ENCODE peak calls at places on chromosomes 2 and 18, in six cellular contexts. One of them, this sample, is unnamed.

GRCh38 chr2:164661349-164661748 is 40.1 kb upstream of the GRB14 start:
- DNase-seq in IMR-90: peak
- DNase-seq in effector memory CD4-positive, alpha-beta T cell: no peak
- DNase-seq in heart right ventricle: no peak
- DNase-seq in mammary epithelial cell: peak
- DNase-seq in neuronal stem cell: no peak
- DNase-seq in this sample: no peak

GRCh38 chr2:71631411-71631931 is 178.1 kb downstream of the DYSF start:
- DNase-seq in IMR-90: no peak
- DNase-seq in effector memory CD4-positive, alpha-beta T cell: no peak
- DNase-seq in heart right ventricle: no peak
- DNase-seq in mammary epithelial cell: no peak
- DNase-seq in neuronal stem cell: no peak
- DNase-seq in this sample: no peak

GRCh38 chr2:124088621-124089020 is 63.5 kb downstream of the CNTNAP5 start:
- DNase-seq in IMR-90: no peak
- DNase-seq in effector memory CD4-positive, alpha-beta T cell: no peak
- DNase-seq in heart right ventricle: no peak
- DNase-seq in mammary epithelial cell: no peak
- DNase-seq in neuronal stem cell: no peak
- DNase-seq in this sample: no peak

GRCh38 chr2:236095502-236095901 is 72.7 kb downstream of the GBX2 start:
- DNase-seq in IMR-90: no peak
- DNase-seq in effector memory CD4-positive, alpha-beta T cell: no peak
- DNase-seq in heart right ventricle: no peak
- DNase-seq in mammary epithelial cell: no peak
- DNase-seq in neuronal stem cell: no peak
- DNase-seq in this sample: no peak

GRCh38 chr18:50151876-50152275 is 43.1 kb downstream of the MYO5B start:
- DNase-seq in IMR-90: peak
- DNase-seq in effector memory CD4-positive, alpha-beta T cell: no peak
- DNase-seq in heart right ventricle: no peak
- DNase-seq in mammary epithelial cell: peak
- DNase-seq in neuronal stem cell: no peak
- DNase-seq in this sample: peak

GRCh38 chr18:78971511-78972245 is 7.9 kb upstream of the SALL3 start:
- DNase-seq in IMR-90: no peak
- DNase-seq in effector memory CD4-positive, alpha-beta T cell: no peak
- DNase-seq in heart right ventricle: no peak
- DNase-seq in mammary epithelial cell: no peak
- DNase-seq in neuronal stem cell: no peak
- DNase-seq in this sample: no peak

GRCh38 chr2:62293490-62294212 is 97.7 kb downstream of the B3GNT2 start:
- DNase-seq in IMR-90: no peak
- DNase-seq in effector memory CD4-positive, alpha-beta T cell: no peak
- DNase-seq in heart right ventricle: peak
- DNase-seq in mammary epithelial cell: peak
- DNase-seq in neuronal stem cell: peak
- DNase-seq in this sample: no peak

GRCh38 chr2:19677825-19678518 is 223.8 kb downstream of the TTC32 start:
- DNase-seq in IMR-90: no peak
- DNase-seq in effector memory CD4-positive, alpha-beta T cell: no peak
- DNase-seq in heart right ventricle: peak
- DNase-seq in mammary epithelial cell: no peak
- DNase-seq in neuronal stem cell: no peak
- DNase-seq in this sample: no peak

GRCh38 chr18:59357928-59358327 is 1.1 kb downstream of the LMAN1 start:
- DNase-seq in IMR-90: peak
- DNase-seq in effector memory CD4-positive, alpha-beta T cell: no peak
- DNase-seq in heart right ventricle: no peak
- DNase-seq in mammary epithelial cell: peak
- DNase-seq in neuronal stem cell: no peak
- DNase-seq in this sample: peak

GRCh38 chr2:188619146-188619545 is 327.5 kb downstream of the GULP1 start:
- DNase-seq in IMR-90: no peak
- DNase-seq in effector memory CD4-positive, alpha-beta T cell: no peak
- DNase-seq in heart right ventricle: no peak
- DNase-seq in mammary epithelial cell: no peak
- DNase-seq in neuronal stem cell: no peak
- DNase-seq in this sample: no peak

GRCh38 chr18:37762076-37762475 is 196.5 kb upstream of the CELF4 start:
- DNase-seq in IMR-90: no peak
- DNase-seq in effector memory CD4-positive, alpha-beta T cell: no peak
- DNase-seq in heart right ventricle: no peak
- DNase-seq in mammary epithelial cell: no peak
- DNase-seq in neuronal stem cell: no peak
- DNase-seq in this sample: no peak

GRCh38 chr18:67553471-67553870 is 37.0 kb upstream of the DSEL start:
- DNase-seq in IMR-90: peak
- DNase-seq in effector memory CD4-positive, alpha-beta T cell: no peak
- DNase-seq in heart right ventricle: no peak
- DNase-seq in mammary epithelial cell: no peak
- DNase-seq in neuronal stem cell: no peak
- DNase-seq in this sample: no peak

GRCh38 chr2:3466482-3466863 is 52.9 kb downstream of the ADI1 start:
- DNase-seq in IMR-90: no peak
- DNase-seq in effector memory CD4-positive, alpha-beta T cell: no peak
- DNase-seq in heart right ventricle: no peak
- DNase-seq in mammary epithelial cell: no peak
- DNase-seq in neuronal stem cell: no peak
- DNase-seq in this sample: no peak

GRCh38 chr2:189639003-189639609 is 22.2 kb upstream of the ASNSD1 start:
- DNase-seq in IMR-90: no peak
- DNase-seq in effector memory CD4-positive, alpha-beta T cell: no peak
- DNase-seq in heart right ventricle: no peak
- DNase-seq in mammary epithelial cell: no peak
- DNase-seq in neuronal stem cell: no peak
- DNase-seq in this sample: no peak

GRCh38 chr2:142748559-142749099 is 128.8 kb upstream of the KYNU start:
- DNase-seq in IMR-90: no peak
- DNase-seq in effector memory CD4-positive, alpha-beta T cell: no peak
- DNase-seq in heart right ventricle: no peak
- DNase-seq in mammary epithelial cell: no peak
- DNase-seq in neuronal stem cell: no peak
- DNase-seq in this sample: no peak

GRCh38 chr2:203802277-203803045 is 65.1 kb upstream of the CTLA4 start:
- DNase-seq in IMR-90: peak
- DNase-seq in effector memory CD4-positive, alpha-beta T cell: no peak
- DNase-seq in heart right ventricle: no peak
- DNase-seq in mammary epithelial cell: peak
- DNase-seq in neuronal stem cell: no peak
- DNase-seq in this sample: peak

GRCh38 chr18:79918089-79919011 is 33.1 kb downstream of the SLC66A2 start:
- DNase-seq in IMR-90: no peak
- DNase-seq in effector memory CD4-positive, alpha-beta T cell: no peak
- DNase-seq in heart right ventricle: no peak
- DNase-seq in mammary epithelial cell: no peak
- DNase-seq in neuronal stem cell: no peak
- DNase-seq in this sample: no peak

GRCh38 chr2:178478102-178478441 is 328 bp downstream of the FKBP7 start:
- DNase-seq in IMR-90: peak
- DNase-seq in effector memory CD4-positive, alpha-beta T cell: no peak
- DNase-seq in heart right ventricle: no peak
- DNase-seq in mammary epithelial cell: peak
- DNase-seq in neuronal stem cell: no peak
- DNase-seq in this sample: no peak

GRCh38 chr2:55771612-55772011 is 78.0 kb upstream of the PNPT1 start:
- DNase-seq in IMR-90: peak
- DNase-seq in effector memory CD4-positive, alpha-beta T cell: no peak
- DNase-seq in heart right ventricle: no peak
- DNase-seq in mammary epithelial cell: peak
- DNase-seq in neuronal stem cell: no peak
- DNase-seq in this sample: no peak

GRCh38 chr2:135189148-135189547 is 137.1 kb downstream of the RAB3GAP1 start:
- DNase-seq in IMR-90: no peak
- DNase-seq in effector memory CD4-positive, alpha-beta T cell: no peak
- DNase-seq in heart right ventricle: no peak
- DNase-seq in mammary epithelial cell: no peak
- DNase-seq in neuronal stem cell: no peak
- DNase-seq in this sample: no peak

GRCh38 chr2:218301176-218301819 is 9.0 kb upstream of the TMBIM1 start:
- DNase-seq in IMR-90: peak
- DNase-seq in effector memory CD4-positive, alpha-beta T cell: peak
- DNase-seq in heart right ventricle: peak
- DNase-seq in mammary epithelial cell: peak
- DNase-seq in neuronal stem cell: peak
- DNase-seq in this sample: peak

GRCh38 chr18:6294119-6294784 is 120.5 kb downstream of the L3MBTL4 start:
- DNase-seq in IMR-90: no peak
- DNase-seq in effector memory CD4-positive, alpha-beta T cell: no peak
- DNase-seq in heart right ventricle: no peak
- DNase-seq in mammary epithelial cell: no peak
- DNase-seq in neuronal stem cell: no peak
- DNase-seq in this sample: peak
- H3K27ac ChIP-seq in IMR-90: no peak
- H3K27ac ChIP-seq in effector memory CD4-positive, alpha-beta T cell: no peak
- H3K27ac ChIP-seq in heart right ventricle: no peak
- H3K27ac ChIP-seq in mammary epithelial cell: no peak
- H3K27ac ChIP-seq in neuronal stem cell: no peak
- H3K27ac ChIP-seq in this sample: no peak

GRCh38 chr2:128311755-128312341 is 6.8 kb downstream of the HS6ST1 start:
- DNase-seq in IMR-90: no peak
- DNase-seq in effector memory CD4-positive, alpha-beta T cell: no peak
- DNase-seq in heart right ventricle: no peak
- DNase-seq in mammary epithelial cell: no peak
- DNase-seq in neuronal stem cell: no peak
- DNase-seq in this sample: no peak

GRCh38 chr2:128314348-128315121 is 4.1 kb downstream of the HS6ST1 start:
- DNase-seq in IMR-90: no peak
- DNase-seq in effector memory CD4-positive, alpha-beta T cell: no peak
- DNase-seq in heart right ventricle: peak
- DNase-seq in mammary epithelial cell: no peak
- DNase-seq in neuronal stem cell: no peak
- DNase-seq in this sample: no peak

GRCh38 chr2:128314026-128314347 is 4.7 kb downstream of the HS6ST1 start:
- DNase-seq in IMR-90: no peak
- DNase-seq in effector memory CD4-positive, alpha-beta T cell: no peak
- DNase-seq in heart right ventricle: no peak
- DNase-seq in mammary epithelial cell: no peak
- DNase-seq in neuronal stem cell: no peak
- DNase-seq in this sample: no peak

GRCh38 chr2:128312411-128312810 is 6.3 kb downstream of the HS6ST1 start:
- DNase-seq in IMR-90: no peak
- DNase-seq in effector memory CD4-positive, alpha-beta T cell: no peak
- DNase-seq in heart right ventricle: no peak
- DNase-seq in mammary epithelial cell: no peak
- DNase-seq in neuronal stem cell: no peak
- DNase-seq in this sample: no peak

DNA sequence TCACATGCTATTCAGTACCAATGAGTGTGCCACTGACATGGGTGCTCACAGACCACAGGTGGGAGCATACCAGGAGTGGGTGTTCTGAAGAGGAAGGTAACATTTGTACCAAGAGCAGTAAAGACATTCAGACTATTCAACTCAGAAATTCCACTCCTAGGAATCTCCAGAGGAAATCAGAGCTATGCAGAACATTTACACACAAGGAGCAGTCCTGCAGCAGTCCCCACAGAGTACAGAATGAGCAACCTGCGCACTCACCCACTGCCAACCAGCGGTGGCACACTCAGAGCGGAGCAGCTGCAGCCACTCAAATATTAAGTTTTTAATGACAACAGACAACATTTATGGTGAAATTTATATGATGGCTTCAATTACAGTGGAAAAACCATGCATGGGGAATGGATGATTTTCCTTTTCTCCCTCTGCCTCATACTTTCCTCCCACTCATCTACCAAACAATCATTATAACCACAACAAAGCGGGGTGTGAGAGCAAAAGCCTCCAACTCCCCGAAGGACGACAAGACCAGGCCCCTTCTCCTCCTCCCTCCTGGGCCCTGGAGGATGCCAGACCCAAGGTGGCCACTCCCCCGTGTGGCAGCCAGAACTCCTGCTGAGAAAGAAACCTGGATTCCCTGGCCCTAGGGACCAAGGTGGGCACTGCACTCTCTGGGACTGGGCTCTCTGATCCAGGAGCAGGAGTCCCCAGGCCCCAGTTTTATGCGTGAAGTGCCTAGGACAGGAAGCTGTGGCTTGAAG is 5.4 kb downstream of the HS6ST1 start:
- DNase-seq in IMR-90: peak
- DNase-seq in effector memory CD4-positive, alpha-beta T cell: no peak
- DNase-seq in heart right ventricle: peak
- DNase-seq in mammary epithelial cell: peak
- DNase-seq in neuronal stem cell: no peak
- DNase-seq in this sample: no peak
- H3K4me3 ChIP-seq in IMR-90: no peak
- H3K4me3 ChIP-seq in effector memory CD4-positive, alpha-beta T cell: no peak
- H3K4me3 ChIP-seq in heart right ventricle: no peak
- H3K4me3 ChIP-seq in mammary epithelial cell: no peak
- H3K4me3 ChIP-seq in neuronal stem cell: peak
- H3K4me3 ChIP-seq in this sample: no peak

DNA sequence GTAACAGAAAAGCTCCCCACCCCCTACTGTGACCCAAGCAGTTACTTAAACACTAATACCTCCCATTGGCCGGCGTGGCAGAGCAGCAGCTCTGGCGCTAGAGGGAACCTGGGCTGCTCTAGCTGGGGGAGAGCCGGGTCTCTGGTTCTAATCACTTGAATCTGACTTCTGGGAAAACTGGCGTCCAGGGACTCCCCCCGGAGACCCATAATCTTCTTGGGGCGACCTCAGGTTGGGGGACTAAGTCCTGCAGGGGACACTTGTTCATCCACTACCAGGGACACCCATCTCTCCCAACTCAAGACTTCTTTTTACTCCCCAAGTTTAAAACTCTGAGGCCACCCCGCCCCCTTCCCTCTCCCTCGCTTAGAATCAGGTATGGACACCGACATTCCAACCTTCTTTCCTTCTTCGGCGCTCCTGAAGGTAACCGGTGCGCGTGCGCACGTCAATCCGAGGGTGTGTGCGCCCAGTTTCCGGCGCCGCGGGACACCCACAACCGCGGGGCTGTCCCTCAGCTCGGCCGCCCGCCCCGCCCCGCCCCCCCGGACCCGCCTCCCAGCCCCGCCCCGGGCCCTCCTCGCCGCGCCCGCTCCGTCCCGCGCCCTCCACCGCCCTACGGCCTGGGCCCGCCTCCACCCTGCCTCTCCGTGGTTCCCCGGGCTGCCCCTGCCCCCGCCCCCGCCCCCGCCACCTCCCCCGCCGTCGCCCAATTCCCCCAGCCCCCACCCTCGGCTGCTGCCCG is at the start of gene ERICH2:
- DNase-seq in IMR-90: peak
- DNase-seq in effector memory CD4-positive, alpha-beta T cell: peak
- DNase-seq in heart right ventricle: peak
- DNase-seq in mammary epithelial cell: peak
- DNase-seq in neuronal stem cell: peak
- DNase-seq in this sample: peak
- H3K27ac ChIP-seq in IMR-90: no peak
- H3K27ac ChIP-seq in effector memory CD4-positive, alpha-beta T cell: no peak
- H3K27ac ChIP-seq in heart right ventricle: peak
- H3K27ac ChIP-seq in mammary epithelial cell: peak
- H3K27ac ChIP-seq in neuronal stem cell: peak
- H3K27ac ChIP-seq in this sample: no peak

DNA sequence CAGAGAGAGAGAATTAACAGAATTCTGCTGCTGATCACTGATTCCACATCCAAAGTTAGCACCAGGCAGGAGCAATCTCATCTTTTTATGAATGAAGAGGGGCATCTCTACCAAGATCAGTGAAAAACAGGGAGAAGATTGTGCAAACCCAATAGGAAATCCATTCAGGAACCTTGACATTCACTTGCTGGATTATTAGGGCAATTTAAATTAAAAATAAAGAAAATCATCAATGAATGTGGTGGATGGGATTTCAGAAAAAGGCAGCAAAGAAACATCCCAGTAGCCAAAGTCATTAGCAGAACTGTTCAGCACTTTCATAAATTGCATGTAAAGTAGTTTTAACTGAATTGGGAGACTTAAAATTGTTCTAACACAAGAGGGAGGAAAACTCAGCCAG is 423.2 kb downstream of the TGIF1 start:
- DNase-seq in IMR-90: no peak
- DNase-seq in effector memory CD4-positive, alpha-beta T cell: no peak
- DNase-seq in heart right ventricle: no peak
- DNase-seq in mammary epithelial cell: no peak
- DNase-seq in neuronal stem cell: no peak
- DNase-seq in this sample: no peak
- H3K4me3 ChIP-seq in IMR-90: no peak
- H3K4me3 ChIP-seq in effector memory CD4-positive, alpha-beta T cell: no peak
- H3K4me3 ChIP-seq in heart right ventricle: no peak
- H3K4me3 ChIP-seq in mammary epithelial cell: no peak
- H3K4me3 ChIP-seq in neuronal stem cell: no peak
- H3K4me3 ChIP-seq in this sample: no peak

This sample was measured in brain microvascular endothelial cell.